ENCODE peak calls at places on chromosomes 16 and 17, in five cellular contexts. Y is stimulated activated CD4-positive, alpha-beta T cell treated with anti-CD3 and anti-CD28 coated beads, Interleukin-4, amount 100 ng/mL, for 4 hours; I is bronchial epithelial cell; V is mucosa of descending colon; O is ELF-1. R is an unnamed sample.
A peak's percentile ranks its signal among the peaks of the same experiment; 100 is the strongest.

GRCh38 chr16:11258553-11259287 is 2.7 kb upstream of the SOCS1 start:
- DNase-seq in Y (peak; percentile 38), I (no peak), V (peak; percentile 70), O (no peak), R (no peak)

GRCh38 chr16:12899529-12900168 is 1.7 kb upstream of the SHISA9 start:
- DNase-seq in Y (no peak), I (peak; percentile 12), V (no peak), O (peak; percentile 68), R (no peak)

GRCh38 chr17:71111945-71112344 is 942.6 kb downstream of the KCNJ2 start:
- DNase-seq in Y (no peak), I (no peak), V (no peak), O (no peak), R (no peak)

GRCh38 chr17:27540300-27541105 is 84.3 kb downstream of the KSR1 start:
- DNase-seq in Y (no peak), I (peak; percentile 21), V (peak; percentile 83), O (no peak), R (no peak)

GRCh38 chr16:2147981-2148671 is at the start of gene RAB26:
- DNase-seq in Y (peak; percentile 47), I (peak; percentile 52), V (peak; percentile 94), O (peak; percentile 78), R (peak; percentile 60)

GRCh38 chr17:70644093-70644492 is 474.8 kb downstream of the KCNJ2 start:
- DNase-seq in Y (no peak), I (no peak), V (no peak), O (no peak), R (no peak)

GRCh38 chr17:19417611-19418010 is 6.6 kb downstream of the RNF112 start:
- DNase-seq in Y (no peak), I (no peak), V (no peak), O (no peak), R (no peak)

GRCh38 chr16:48611329-48612137 is 1.6 kb upstream of the N4BP1 start:
- DNase-seq in Y (peak; percentile 66), I (peak; percentile 100), V (peak; percentile 84), O (peak; percentile 46), R (no peak)

GRCh38 chr16:15507299-15507958 is 73.0 kb downstream of the BMERB1 start:
- DNase-seq in Y (no peak), I (no peak), V (no peak), O (no peak), R (no peak)

GRCh38 chr17:65737451-65737850 is 176.0 kb upstream of the AXIN2 start:
- DNase-seq in Y (no peak), I (no peak), V (no peak), O (no peak), R (no peak)

GRCh38 chr16:5776876-5777275 is 679.3 kb upstream of the EEF2KMT start:
- DNase-seq in Y (no peak), I (no peak), V (no peak), O (no peak), R (no peak)

GRCh38 chr16:72371307-72372081 is 199.5 kb upstream of the PMFBP1 start:
- DNase-seq in Y (no peak), I (peak; percentile 31), V (no peak), O (peak; percentile 95), R (no peak)

GRCh38 chr16:59886021-59886420 is 1151.9 kb upstream of the GOT2 start:
- DNase-seq in Y (no peak), I (peak; percentile 6), V (no peak), O (no peak), R (no peak)

GRCh38 chr16:66588981-66589713 is 9.9 kb downstream of the CMTM2 start:
- DNase-seq in Y (peak; percentile 62), I (no peak), V (peak; percentile 77), O (no peak), R (no peak)

GRCh38 chr17:73719588-73720071 is 75.4 kb upstream of the SDK2 start:
- DNase-seq in Y (no peak), I (no peak), V (peak; percentile 68), O (peak; percentile 94), R (peak; percentile 16)

GRCh38 chr16:1367486-1368174 is 15.9 kb downstream of the GNPTG start:
- DNase-seq in Y (no peak), I (no peak), V (no peak), O (no peak), R (no peak)

GRCh38 chr17:77291591-77292386 is 151.0 kb downstream of the SEC14L1 start:
- DNase-seq in Y (no peak), I (peak; percentile 40), V (no peak), O (no peak), R (no peak)

GRCh38 chr16:81831722-81832126 is 52.6 kb downstream of the PLCG2 start:
- DNase-seq in Y (peak; percentile 7), I (no peak), V (peak; percentile 82), O (no peak), R (no peak)

GRCh38 chr16:57355898-57356414 is 2.6 kb upstream of the CCL22 start:
- DNase-seq in Y (no peak), I (no peak), V (no peak), O (no peak), R (no peak)

GRCh38 chr16:1800703-1801102 is 7.2 kb upstream of the IGFALS start:
- DNase-seq in Y (no peak), I (no peak), V (no peak), O (no peak), R (no peak)

GRCh38 chr17:51000835-51001638 is 119.6 kb downstream of the SPAG9 start:
- DNase-seq in Y (no peak), I (peak; percentile 64), V (no peak), O (no peak), R (peak; percentile 32)

R was measured in NCI-H1417 treated with DMSO at 0.1 percent for 48 hours.